ENCODE peak calls at places on chromosomes 3 and 15, in ten cellular contexts. F, I, N, J, E, S, P, O, G and M are unnamed samples.

GRCh38 chr3:166902374-166902773 is 477.7 kb downstream of the ZBBX start:
- DNase-seq in E (no peak), O (no peak), N (no peak), I (no peak), F (no peak), G (no peak), J (no peak), S (peak), P (no peak), M (no peak)

GRCh38 chr3:61521229-61521628 is 40.1 kb upstream of the PTPRG start:
- DNase-seq in S (no peak), E (no peak), N (no peak), P (peak), G (no peak), F (no peak), J (no peak), I (no peak), O (no peak), M (no peak)

GRCh38 chr3:46947981-46948791 is 28.4 kb downstream of the CCDC12 start:
- DNase-seq in P (peak), O (peak), G (no peak), E (no peak), I (no peak), F (no peak), S (peak), J (peak), N (peak), M (peak)

GRCh38 chr3:119289371-119289770 is 4.8 kb upstream of the ARHGAP31 start:
- DNase-seq in J (no peak), I (no peak), F (no peak), E (no peak), N (no peak), G (no peak), P (no peak), O (no peak), S (no peak), M (peak)

GRCh38 chr15:58703610-58704009 is 45.9 kb downstream of the ADAM10 start:
- DNase-seq in I (no peak), J (no peak), N (no peak), P (no peak), S (no peak), O (no peak), F (no peak), G (no peak), E (no peak), M (peak)

GRCh38 chr3:5441401-5441800 is 253.9 kb downstream of the EDEM1 start:
- DNase-seq in O (no peak), J (no peak), S (no peak), G (no peak), P (no peak), N (no peak), F (no peak), I (no peak), E (no peak), M (no peak)

GRCh38 chr3:129593595-129594339 is 12.7 kb downstream of the PLXND1 start:
- DNase-seq in J (no peak), F (no peak), G (no peak), O (peak), N (no peak), I (no peak), S (no peak), P (peak), E (no peak), M (peak)

GRCh38 chr3:36911990-36912804 is 32.7 kb downstream of the TRANK1 start:
- DNase-seq in I (no peak), P (no peak), F (no peak), E (no peak), O (peak), G (no peak), S (peak), N (peak), J (peak), M (peak)

GRCh38 chr3:123069021-123069381 is 2.2 kb downstream of the PDIA5 start:
- DNase-seq in F (peak), N (no peak), S (no peak), G (no peak), J (no peak), O (no peak), I (no peak), P (no peak), E (no peak), M (no peak)

GRCh38 chr15:74293021-74293810 is 57.1 kb downstream of the CCDC33 start:
- DNase-seq in J (no peak), P (no peak), N (no peak), S (no peak), F (no peak), I (no peak), G (no peak), E (no peak), O (no peak), M (no peak)

GRCh38 chr15:72168131-72168825 is 29.3 kb downstream of the GRAMD2A start:
- DNase-seq in O (no peak), S (peak), I (no peak), G (no peak), P (no peak), J (peak), F (no peak), N (peak), E (no peak), M (no peak)

GRCh38 chr3:170836491-170836890 is 33.5 kb downstream of the RPL22L1 start:
- DNase-seq in O (no peak), J (no peak), G (no peak), N (no peak), P (no peak), F (no peak), I (no peak), E (no peak), S (no peak), M (no peak)

GRCh38 chr15:68441045-68441743 is 9.2 kb upstream of the ITGA11 start:
- DNase-seq in J (peak), G (no peak), O (no peak), E (no peak), S (no peak), I (no peak), N (no peak), P (no peak), F (peak), M (no peak)

GRCh38 chr15:39857132-39857531 is 62.9 kb downstream of the GPR176 start:
- DNase-seq in E (no peak), I (no peak), J (no peak), F (no peak), P (no peak), S (no peak), O (no peak), N (no peak), G (no peak), M (no peak)

GRCh38 chr15:52733078-52733477 is 53.9 kb upstream of the ATOSA start:
- DNase-seq in J (peak), P (no peak), O (no peak), G (no peak), E (no peak), I (no peak), S (peak), F (no peak), N (no peak), M (peak)

GRCh38 chr3:64815691-64816225 is 128.0 kb upstream of the ADAMTS9 start:
- DNase-seq in S (no peak), J (peak), E (no peak), I (no peak), O (no peak), G (no peak), N (no peak), P (no peak), F (no peak), M (no peak)

GRCh38 chr3:155676252-155676981 is 68.5 kb downstream of the PLCH1 start:
- DNase-seq in J (peak), S (peak), O (no peak), P (no peak), E (no peak), F (no peak), G (no peak), I (no peak), N (peak), M (no peak)

GRCh38 chr15:42203891-42204290 is 4.2 kb downstream of the VPS39 start:
- DNase-seq in N (peak), P (no peak), G (no peak), O (no peak), J (peak), I (no peak), F (no peak), E (no peak), S (peak), M (no peak)

GRCh38 chr3:50515565-50516047 is 12.2 kb upstream of the CACNA2D2 start:
- DNase-seq in I (no peak), O (no peak), J (peak), S (peak), F (no peak), E (no peak), P (no peak), G (no peak), N (no peak), M (no peak)

GRCh38 chr3:40292637-40293036 is 16.9 kb upstream of the EIF1B start:
- DNase-seq in I (no peak), E (no peak), N (no peak), F (no peak), S (no peak), G (no peak), J (no peak), O (no peak), P (no peak), M (no peak)